ENCODE peak calls at places on chromosomes 5 and 9, in five cellular contexts. U, T, M, P and N are unnamed samples.

GRCh38 chr9:114507726-114508125 is 2.5 kb upstream of the WHRN start:
- DNase-seq in T (peak), M (no peak), P (no peak), U (peak), N (no peak)

GRCh38 chr5:68711311-68712200 is 382.3 kb upstream of the SLC30A5 start:
- DNase-seq in U (no peak), M (no peak), P (no peak), T (no peak), N (no peak)

GRCh38 chr9:129436751-129437625 is 183.9 kb downstream of the C9orf50 start:
- DNase-seq in U (peak), M (no peak), P (no peak), T (no peak), N (peak)

GRCh38 chr9:136494531-136495215 is 11.8 kb upstream of the SEC16A start:
- DNase-seq in T (no peak), U (no peak), P (no peak), M (no peak), N (no peak)

GRCh38 chr5:22649076-22649475 is 204.1 kb downstream of the CDH12 start:
- DNase-seq in P (no peak), M (no peak), U (no peak), T (no peak), N (peak)

GRCh38 chr9:117414906-117415583 is at the start of gene ASTN2:
- DNase-seq in M (no peak), U (no peak), P (no peak), T (no peak), N (peak)

GRCh38 chr5:54742417-54742889 is 224.9 kb downstream of the SNX18 start:
- DNase-seq in P (no peak), M (no peak), U (peak), T (peak), N (peak)

GRCh38 chr5:172905346-172905756 is 53.9 kb upstream of the RPL26L1 start:
- DNase-seq in T (no peak), P (no peak), M (no peak), U (no peak), N (no peak)

GRCh38 chr5:2696156-2696807 is 55.2 kb downstream of the IRX2 start:
- DNase-seq in U (no peak), T (no peak), M (no peak), P (no peak), N (no peak)

GRCh38 chr5:165617491-165617890 is 2112.1 kb downstream of the MAT2B start:
- DNase-seq in U (no peak), P (no peak), M (no peak), T (no peak), N (no peak)

GRCh38 chr9:110257097-110257955 is 1.0 kb upstream of the TXN start:
- DNase-seq in P (no peak), U (peak), M (peak), T (peak), N (peak)

GRCh38 chr5:107457138-107457537 is 213.6 kb downstream of the EFNA5 start:
- DNase-seq in U (no peak), P (no peak), M (no peak), T (no peak), N (no peak)

GRCh38 chr5:135154197-135154596 is 120.2 kb upstream of the PITX1 start:
- DNase-seq in P (no peak), M (no peak), T (no peak), U (no peak), N (no peak)

GRCh38 chr5:39755986-39756385 is 331.2 kb upstream of the DAB2 start:
- DNase-seq in T (peak), U (no peak), P (peak), M (no peak), N (peak)

GRCh38 chr5:136743052-136743451 is 377.7 kb upstream of the TRPC7 start:
- DNase-seq in P (no peak), M (no peak), T (no peak), U (no peak), N (no peak)

GRCh38 chr9:123061216-123061615 is 27.7 kb downstream of the GPR21 start:
- DNase-seq in P (no peak), U (no peak), M (no peak), T (no peak), N (no peak)

GRCh38 chr9:90741036-90741435 is 60.6 kb upstream of the SYK start:
- DNase-seq in M (no peak), U (no peak), P (no peak), T (no peak), N (no peak)